ENCODE peak calls at places on chromosomes 5 and 9, in nine cellular contexts. One of them, this sample, is unnamed.

GRCh38 chr9:88835038-88835466 is 156.2 kb upstream of the S1PR3 start:
- DNase-seq in effector CD4-positive, alpha-beta T cell: no peak
- DNase-seq in lung: no peak
- DNase-seq in stimulated activated naive B cell treated with anti-CD40 and anti-IgM and Interleukin-4, amounts not matched to agents 10 μg/mL and 1 μg/mL and 100 μg/mL, for 72 hours: no peak
- DNase-seq in psoas muscle: no peak
- DNase-seq in ELR: peak; percentile 70
- DNase-seq in transverse colon: no peak
- DNase-seq in endodermal cell: no peak
- DNase-seq in RWPE1: no peak
- DNase-seq in this sample: peak; percentile 82

GRCh38 chr5:141330299-141331080 is at the start of gene PCDHGA1:
- DNase-seq in RWPE1: peak; percentile 40
- DNase-seq in psoas muscle: no peak
- DNase-seq in transverse colon: no peak
- DNase-seq in endodermal cell: peak; percentile 69
- DNase-seq in effector CD4-positive, alpha-beta T cell: no peak
- DNase-seq in stimulated activated naive B cell treated with anti-CD40 and anti-IgM and Interleukin-4, amounts not matched to agents 10 μg/mL and 1 μg/mL and 100 μg/mL, for 72 hours: no peak
- DNase-seq in ELR: peak; percentile 74
- DNase-seq in lung: no peak
- DNase-seq in this sample: peak; percentile 72

GRCh38 chr9:87556821-87557220 is 59.2 kb downstream of the DAPK1 start:
- DNase-seq in effector CD4-positive, alpha-beta T cell: no peak
- DNase-seq in stimulated activated naive B cell treated with anti-CD40 and anti-IgM and Interleukin-4, amounts not matched to agents 10 μg/mL and 1 μg/mL and 100 μg/mL, for 72 hours: peak; percentile 37
- DNase-seq in lung: no peak
- DNase-seq in endodermal cell: peak; percentile 31
- DNase-seq in transverse colon: no peak
- DNase-seq in psoas muscle: no peak
- DNase-seq in RWPE1: no peak
- DNase-seq in ELR: no peak
- DNase-seq in this sample: no peak

GRCh38 chr9:74949859-74950258 is 2.9 kb downstream of the C9orf40 start:
- DNase-seq in ELR: no peak
- DNase-seq in transverse colon: no peak
- DNase-seq in effector CD4-positive, alpha-beta T cell: no peak
- DNase-seq in lung: no peak
- DNase-seq in endodermal cell: no peak
- DNase-seq in psoas muscle: no peak
- DNase-seq in RWPE1: no peak
- DNase-seq in stimulated activated naive B cell treated with anti-CD40 and anti-IgM and Interleukin-4, amounts not matched to agents 10 μg/mL and 1 μg/mL and 100 μg/mL, for 72 hours: no peak
- DNase-seq in this sample: no peak

GRCh38 chr9:33329996-33330395 is 39.7 kb downstream of the NFX1 start:
- DNase-seq in ELR: peak; percentile 85
- DNase-seq in stimulated activated naive B cell treated with anti-CD40 and anti-IgM and Interleukin-4, amounts not matched to agents 10 μg/mL and 1 μg/mL and 100 μg/mL, for 72 hours: no peak
- DNase-seq in effector CD4-positive, alpha-beta T cell: no peak
- DNase-seq in endodermal cell: no peak
- DNase-seq in psoas muscle: no peak
- DNase-seq in lung: no peak
- DNase-seq in RWPE1: peak; percentile 25
- DNase-seq in transverse colon: peak; percentile 35
- DNase-seq in this sample: no peak

GRCh38 chr9:98983295-98984268 is 39.9 kb downstream of the COL15A1 start:
- DNase-seq in transverse colon: no peak
- DNase-seq in stimulated activated naive B cell treated with anti-CD40 and anti-IgM and Interleukin-4, amounts not matched to agents 10 μg/mL and 1 μg/mL and 100 μg/mL, for 72 hours: no peak
- DNase-seq in psoas muscle: no peak
- DNase-seq in RWPE1: no peak
- DNase-seq in effector CD4-positive, alpha-beta T cell: no peak
- DNase-seq in endodermal cell: no peak
- DNase-seq in lung: no peak
- DNase-seq in ELR: peak; percentile 90
- DNase-seq in this sample: peak; percentile 99

GRCh38 chr5:122756263-122756911 is 18.5 kb upstream of the SNX2 start:
- DNase-seq in psoas muscle: no peak
- DNase-seq in transverse colon: no peak
- DNase-seq in lung: no peak
- DNase-seq in RWPE1: peak; percentile 66
- DNase-seq in ELR: peak; percentile 87
- DNase-seq in effector CD4-positive, alpha-beta T cell: no peak
- DNase-seq in stimulated activated naive B cell treated with anti-CD40 and anti-IgM and Interleukin-4, amounts not matched to agents 10 μg/mL and 1 μg/mL and 100 μg/mL, for 72 hours: no peak
- DNase-seq in endodermal cell: no peak
- DNase-seq in this sample: peak; percentile 54

GRCh38 chr5:29162297-29162696 is 2031.2 kb upstream of the CDH6 start:
- DNase-seq in RWPE1: no peak
- DNase-seq in psoas muscle: no peak
- DNase-seq in lung: no peak
- DNase-seq in stimulated activated naive B cell treated with anti-CD40 and anti-IgM and Interleukin-4, amounts not matched to agents 10 μg/mL and 1 μg/mL and 100 μg/mL, for 72 hours: no peak
- DNase-seq in effector CD4-positive, alpha-beta T cell: no peak
- DNase-seq in ELR: no peak
- DNase-seq in endodermal cell: no peak
- DNase-seq in transverse colon: no peak
- DNase-seq in this sample: no peak

GRCh38 chr9:34589656-34590375 is at the start of gene CNTFR:
- DNase-seq in lung: no peak
- DNase-seq in RWPE1: no peak
- DNase-seq in endodermal cell: no peak
- DNase-seq in stimulated activated naive B cell treated with anti-CD40 and anti-IgM and Interleukin-4, amounts not matched to agents 10 μg/mL and 1 μg/mL and 100 μg/mL, for 72 hours: no peak
- DNase-seq in ELR: no peak
- DNase-seq in effector CD4-positive, alpha-beta T cell: no peak
- DNase-seq in psoas muscle: peak; percentile 71
- DNase-seq in transverse colon: no peak
- DNase-seq in this sample: no peak

GRCh38 chr5:60896991-60897390 is 47.9 kb downstream of the ERCC8 start:
- DNase-seq in effector CD4-positive, alpha-beta T cell: no peak
- DNase-seq in stimulated activated naive B cell treated with anti-CD40 and anti-IgM and Interleukin-4, amounts not matched to agents 10 μg/mL and 1 μg/mL and 100 μg/mL, for 72 hours: no peak
- DNase-seq in lung: no peak
- DNase-seq in RWPE1: no peak
- DNase-seq in transverse colon: no peak
- DNase-seq in psoas muscle: no peak
- DNase-seq in endodermal cell: no peak
- DNase-seq in ELR: no peak
- DNase-seq in this sample: no peak

GRCh38 chr9:91549177-91549576 is 125.5 kb upstream of the NFIL3 start:
- DNase-seq in stimulated activated naive B cell treated with anti-CD40 and anti-IgM and Interleukin-4, amounts not matched to agents 10 μg/mL and 1 μg/mL and 100 μg/mL, for 72 hours: no peak
- DNase-seq in RWPE1: no peak
- DNase-seq in lung: no peak
- DNase-seq in endodermal cell: no peak
- DNase-seq in effector CD4-positive, alpha-beta T cell: no peak
- DNase-seq in psoas muscle: no peak
- DNase-seq in ELR: no peak
- DNase-seq in transverse colon: no peak
- DNase-seq in this sample: no peak

GRCh38 chr5:173547579-173547978 is 68.9 kb downstream of the BOD1 start:
- DNase-seq in effector CD4-positive, alpha-beta T cell: no peak
- DNase-seq in endodermal cell: no peak
- DNase-seq in lung: no peak
- DNase-seq in RWPE1: peak; percentile 41
- DNase-seq in psoas muscle: no peak
- DNase-seq in ELR: peak; percentile 51
- DNase-seq in transverse colon: no peak
- DNase-seq in stimulated activated naive B cell treated with anti-CD40 and anti-IgM and Interleukin-4, amounts not matched to agents 10 μg/mL and 1 μg/mL and 100 μg/mL, for 72 hours: no peak
- DNase-seq in this sample: peak; percentile 88

GRCh38 chr5:12399868-12400267 is 495.6 kb upstream of the CTNND2 start:
- DNase-seq in effector CD4-positive, alpha-beta T cell: no peak
- DNase-seq in lung: no peak
- DNase-seq in transverse colon: no peak
- DNase-seq in ELR: no peak
- DNase-seq in endodermal cell: no peak
- DNase-seq in RWPE1: peak; percentile 10
- DNase-seq in psoas muscle: no peak
- DNase-seq in stimulated activated naive B cell treated with anti-CD40 and anti-IgM and Interleukin-4, amounts not matched to agents 10 μg/mL and 1 μg/mL and 100 μg/mL, for 72 hours: no peak
- DNase-seq in this sample: no peak

GRCh38 chr9:86285247-86285646 is 2.9 kb upstream of the ISCA1 start:
- DNase-seq in stimulated activated naive B cell treated with anti-CD40 and anti-IgM and Interleukin-4, amounts not matched to agents 10 μg/mL and 1 μg/mL and 100 μg/mL, for 72 hours: no peak
- DNase-seq in effector CD4-positive, alpha-beta T cell: no peak
- DNase-seq in endodermal cell: no peak
- DNase-seq in RWPE1: no peak
- DNase-seq in psoas muscle: no peak
- DNase-seq in ELR: no peak
- DNase-seq in transverse colon: no peak
- DNase-seq in lung: no peak
- DNase-seq in this sample: no peak

GRCh38 chr5:172443441-172444109 is 10.8 kb downstream of the SH3PXD2B start:
- DNase-seq in RWPE1: peak; percentile 86
- DNase-seq in transverse colon: peak; percentile 73
- DNase-seq in stimulated activated naive B cell treated with anti-CD40 and anti-IgM and Interleukin-4, amounts not matched to agents 10 μg/mL and 1 μg/mL and 100 μg/mL, for 72 hours: no peak
- DNase-seq in effector CD4-positive, alpha-beta T cell: no peak
- DNase-seq in lung: peak; percentile 75
- DNase-seq in ELR: peak; percentile 91
- DNase-seq in psoas muscle: peak; percentile 90
- DNase-seq in endodermal cell: no peak
- DNase-seq in this sample: peak; percentile 99

GRCh38 chr9:78115073-78115472 is 83.5 kb upstream of the GNAQ start:
- DNase-seq in transverse colon: no peak
- DNase-seq in endodermal cell: peak; percentile 48
- DNase-seq in ELR: peak; percentile 48
- DNase-seq in lung: no peak
- DNase-seq in psoas muscle: no peak
- DNase-seq in stimulated activated naive B cell treated with anti-CD40 and anti-IgM and Interleukin-4, amounts not matched to agents 10 μg/mL and 1 μg/mL and 100 μg/mL, for 72 hours: no peak
- DNase-seq in effector CD4-positive, alpha-beta T cell: no peak
- DNase-seq in RWPE1: no peak
- DNase-seq in this sample: no peak

GRCh38 chr9:133074111-133074651 is 12.4 kb downstream of the CEL start:
- DNase-seq in psoas muscle: no peak
- DNase-seq in endodermal cell: no peak
- DNase-seq in stimulated activated naive B cell treated with anti-CD40 and anti-IgM and Interleukin-4, amounts not matched to agents 10 μg/mL and 1 μg/mL and 100 μg/mL, for 72 hours: no peak
- DNase-seq in transverse colon: no peak
- DNase-seq in RWPE1: no peak
- DNase-seq in lung: no peak
- DNase-seq in effector CD4-positive, alpha-beta T cell: no peak
- DNase-seq in ELR: peak; percentile 16
- DNase-seq in this sample: no peak

GRCh38 chr9:86783884-86784283 is 163.4 kb downstream of the GAS1 start:
- DNase-seq in psoas muscle: no peak
- DNase-seq in endodermal cell: no peak
- DNase-seq in effector CD4-positive, alpha-beta T cell: no peak
- DNase-seq in transverse colon: no peak
- DNase-seq in stimulated activated naive B cell treated with anti-CD40 and anti-IgM and Interleukin-4, amounts not matched to agents 10 μg/mL and 1 μg/mL and 100 μg/mL, for 72 hours: no peak
- DNase-seq in ELR: no peak
- DNase-seq in RWPE1: no peak
- DNase-seq in lung: no peak
- DNase-seq in this sample: no peak

GRCh38 chr9:135001526-135001925 is 83.8 kb upstream of the FCN1 start:
- DNase-seq in stimulated activated naive B cell treated with anti-CD40 and anti-IgM and Interleukin-4, amounts not matched to agents 10 μg/mL and 1 μg/mL and 100 μg/mL, for 72 hours: no peak
- DNase-seq in RWPE1: no peak
- DNase-seq in lung: no peak
- DNase-seq in ELR: no peak
- DNase-seq in endodermal cell: no peak
- DNase-seq in psoas muscle: no peak
- DNase-seq in transverse colon: no peak
- DNase-seq in effector CD4-positive, alpha-beta T cell: no peak
- DNase-seq in this sample: no peak

GRCh38 chr5:74198156-74198555 is 442.4 kb downstream of the ENC1 start:
- DNase-seq in endodermal cell: no peak
- DNase-seq in lung: no peak
- DNase-seq in stimulated activated naive B cell treated with anti-CD40 and anti-IgM and Interleukin-4, amounts not matched to agents 10 μg/mL and 1 μg/mL and 100 μg/mL, for 72 hours: no peak
- DNase-seq in transverse colon: no peak
- DNase-seq in effector CD4-positive, alpha-beta T cell: no peak
- DNase-seq in psoas muscle: no peak
- DNase-seq in RWPE1: no peak
- DNase-seq in ELR: no peak
- DNase-seq in this sample: no peak

GRCh38 chr9:78694950-78695349 is 398.0 kb downstream of the PSAT1 start:
- DNase-seq in ELR: no peak
- DNase-seq in psoas muscle: no peak
- DNase-seq in stimulated activated naive B cell treated with anti-CD40 and anti-IgM and Interleukin-4, amounts not matched to agents 10 μg/mL and 1 μg/mL and 100 μg/mL, for 72 hours: peak; percentile 11
- DNase-seq in effector CD4-positive, alpha-beta T cell: no peak
- DNase-seq in endodermal cell: peak; percentile 57
- DNase-seq in RWPE1: no peak
- DNase-seq in lung: no peak
- DNase-seq in transverse colon: no peak
- DNase-seq in this sample: no peak

GRCh38 chr9:138104251-138105122 is 226.9 kb downstream of the CACNA1B start:
- DNase-seq in stimulated activated naive B cell treated with anti-CD40 and anti-IgM and Interleukin-4, amounts not matched to agents 10 μg/mL and 1 μg/mL and 100 μg/mL, for 72 hours: no peak
- DNase-seq in lung: peak; percentile 25
- DNase-seq in psoas muscle: no peak
- DNase-seq in transverse colon: no peak
- DNase-seq in endodermal cell: peak; percentile 56
- DNase-seq in effector CD4-positive, alpha-beta T cell: no peak
- DNase-seq in RWPE1: no peak
- DNase-seq in ELR: no peak
- DNase-seq in this sample: no peak

GRCh38 chr9:69018688-69019087 is 4.8 kb upstream of the PRKACG start:
- DNase-seq in psoas muscle: no peak
- DNase-seq in stimulated activated naive B cell treated with anti-CD40 and anti-IgM and Interleukin-4, amounts not matched to agents 10 μg/mL and 1 μg/mL and 100 μg/mL, for 72 hours: no peak
- DNase-seq in lung: no peak
- DNase-seq in effector CD4-positive, alpha-beta T cell: no peak
- DNase-seq in transverse colon: no peak
- DNase-seq in ELR: no peak
- DNase-seq in endodermal cell: no peak
- DNase-seq in RWPE1: no peak
- DNase-seq in this sample: no peak

GRCh38 chr5:170284231-170284630 is 13.3 kb downstream of the LCP2 start:
- DNase-seq in stimulated activated naive B cell treated with anti-CD40 and anti-IgM and Interleukin-4, amounts not matched to agents 10 μg/mL and 1 μg/mL and 100 μg/mL, for 72 hours: no peak
- DNase-seq in psoas muscle: no peak
- DNase-seq in effector CD4-positive, alpha-beta T cell: no peak
- DNase-seq in lung: no peak
- DNase-seq in transverse colon: no peak
- DNase-seq in RWPE1: no peak
- DNase-seq in ELR: no peak
- DNase-seq in endodermal cell: no peak
- DNase-seq in this sample: no peak